ENCODE peak calls at places on chromosomes 11 and 22, in six cellular contexts. One of them, this sample, is unnamed.

GRCh38 chr22:24583221-24583971 is 9.5 kb downstream of the LRRC75B start:
- DNase-seq in A549: no peak
- DNase-seq in GM23338: no peak
- DNase-seq in HL-60: no peak
- DNase-seq in SK-N-SH: peak
- DNase-seq in HCT116: no peak
- DNase-seq in this sample: no peak

GRCh38 chr11:17703951-17704350 is 15.4 kb upstream of the MYOD1 start:
- DNase-seq in A549: no peak
- DNase-seq in GM23338: peak
- DNase-seq in HL-60: no peak
- DNase-seq in SK-N-SH: no peak
- DNase-seq in HCT116: peak
- DNase-seq in this sample: peak

GRCh38 chr11:75597636-75598035 is 35.6 kb downstream of the SERPINH1 start:
- DNase-seq in A549: peak
- DNase-seq in GM23338: peak
- DNase-seq in HL-60: peak
- DNase-seq in SK-N-SH: peak
- DNase-seq in HCT116: peak
- DNase-seq in this sample: peak

GRCh38 chr11:65790104-65790901 is 3.4 kb downstream of the OVOL1 start:
- DNase-seq in A549: no peak
- DNase-seq in GM23338: no peak
- DNase-seq in HL-60: no peak
- DNase-seq in SK-N-SH: peak
- DNase-seq in HCT116: no peak
- DNase-seq in this sample: no peak

GRCh38 chr11:28606930-28607329 is 498.7 kb downstream of the METTL15 start:
- DNase-seq in A549: no peak
- DNase-seq in GM23338: peak
- DNase-seq in HL-60: no peak
- DNase-seq in SK-N-SH: no peak
- DNase-seq in HCT116: no peak
- DNase-seq in this sample: no peak

GRCh38 chr11:18669211-18669593 is 29.4 kb upstream of the TMEM86A start:
- DNase-seq in A549: no peak
- DNase-seq in GM23338: no peak
- DNase-seq in HL-60: no peak
- DNase-seq in SK-N-SH: no peak
- DNase-seq in HCT116: peak
- DNase-seq in this sample: no peak

GRCh38 chr11:70115778-70116177 is 37.7 kb downstream of the ANO1 start:
- DNase-seq in A549: no peak
- DNase-seq in GM23338: no peak
- DNase-seq in HL-60: no peak
- DNase-seq in SK-N-SH: no peak
- DNase-seq in HCT116: no peak
- DNase-seq in this sample: no peak

GRCh38 chr11:134289789-134290188 is 13.6 kb downstream of the GLB1L3 start:
- DNase-seq in A549: no peak
- DNase-seq in GM23338: no peak
- DNase-seq in HL-60: no peak
- DNase-seq in SK-N-SH: no peak
- DNase-seq in HCT116: no peak
- DNase-seq in this sample: peak

GRCh38 chr11:112751312-112751711 is 209.9 kb upstream of the NCAM1 start:
- DNase-seq in A549: no peak
- DNase-seq in GM23338: no peak
- DNase-seq in HL-60: no peak
- DNase-seq in SK-N-SH: peak
- DNase-seq in HCT116: no peak
- DNase-seq in this sample: no peak

GRCh38 chr11:71298761-71299181 is 46.4 kb upstream of the SHANK2 start:
- DNase-seq in A549: no peak
- DNase-seq in GM23338: no peak
- DNase-seq in HL-60: no peak
- DNase-seq in SK-N-SH: no peak
- DNase-seq in HCT116: no peak
- DNase-seq in this sample: no peak

GRCh38 chr11:118895093-118896039 is 11.7 kb downstream of the CXCR5 start:
- DNase-seq in A549: no peak
- DNase-seq in GM23338: peak
- DNase-seq in HL-60: no peak
- DNase-seq in SK-N-SH: no peak
- DNase-seq in HCT116: no peak
- DNase-seq in this sample: no peak

GRCh38 chr11:78030429-78031325 is 7.6 kb upstream of the KCTD14 start:
- DNase-seq in A549: no peak
- DNase-seq in GM23338: peak
- DNase-seq in HL-60: no peak
- DNase-seq in SK-N-SH: peak
- DNase-seq in HCT116: no peak
- DNase-seq in this sample: no peak

GRCh38 chr11:61077936-61078335 is 24.4 kb upstream of the CD5 start:
- DNase-seq in A549: no peak
- DNase-seq in GM23338: no peak
- DNase-seq in HL-60: no peak
- DNase-seq in SK-N-SH: no peak
- DNase-seq in HCT116: no peak
- DNase-seq in this sample: no peak

GRCh38 chr11:16001044-16001568 is 355.2 kb downstream of the SOX6 start:
- DNase-seq in A549: no peak
- DNase-seq in GM23338: no peak
- DNase-seq in HL-60: no peak
- DNase-seq in SK-N-SH: no peak
- DNase-seq in HCT116: no peak
- DNase-seq in this sample: no peak

GRCh38 chr11:13222285-13222684 is 55.3 kb upstream of the BMAL1 start:
- DNase-seq in A549: no peak
- DNase-seq in GM23338: no peak
- DNase-seq in HL-60: no peak
- DNase-seq in SK-N-SH: no peak
- DNase-seq in HCT116: no peak
- DNase-seq in this sample: no peak

GRCh38 chr11:113234888-113235287 is 79.5 kb upstream of the TTC12 start:
- DNase-seq in A549: no peak
- DNase-seq in GM23338: no peak
- DNase-seq in HL-60: no peak
- DNase-seq in SK-N-SH: no peak
- DNase-seq in HCT116: no peak
- DNase-seq in this sample: no peak

GRCh38 chr11:10490398-10491232 is 35.6 kb downstream of the AMPD3 start:
- DNase-seq in A549: peak
- DNase-seq in GM23338: no peak
- DNase-seq in HL-60: no peak
- DNase-seq in SK-N-SH: peak
- DNase-seq in HCT116: peak
- DNase-seq in this sample: peak

GRCh38 chr11:10488121-10488580 is 33.1 kb downstream of the AMPD3 start:
- DNase-seq in A549: no peak
- DNase-seq in GM23338: peak
- DNase-seq in HL-60: no peak
- DNase-seq in SK-N-SH: no peak
- DNase-seq in HCT116: peak
- DNase-seq in this sample: no peak

GRCh38 chr11:10490032-10490397 is 35.0 kb downstream of the AMPD3 start:
- DNase-seq in A549: no peak
- DNase-seq in GM23338: no peak
- DNase-seq in HL-60: no peak
- DNase-seq in SK-N-SH: no peak
- DNase-seq in HCT116: no peak
- DNase-seq in this sample: peak

GRCh38 chr11:10488581-10489443 is 33.7 kb downstream of the AMPD3 start:
- DNase-seq in A549: no peak
- DNase-seq in GM23338: no peak
- DNase-seq in HL-60: no peak
- DNase-seq in SK-N-SH: no peak
- DNase-seq in HCT116: no peak
- DNase-seq in this sample: no peak

GRCh38 chr11:10489444-10489785 is 34.4 kb downstream of the AMPD3 start:
- DNase-seq in A549: no peak
- DNase-seq in GM23338: no peak
- DNase-seq in HL-60: no peak
- DNase-seq in SK-N-SH: no peak
- DNase-seq in HCT116: no peak
- DNase-seq in this sample: no peak
- TF ChIP-seq REST in A549: no peak
- TF ChIP-seq REST in GM23338: no peak
- TF ChIP-seq REST in HL-60: no peak
- TF ChIP-seq REST in SK-N-SH: no peak
- TF ChIP-seq REST in HCT116: no peak
- TF ChIP-seq REST in this sample: no peak

GRCh38 chr22:46286006-46286405 is 10.7 kb upstream of the GTSE1 start:
- DNase-seq in A549: no peak
- DNase-seq in GM23338: no peak
- DNase-seq in HL-60: no peak
- DNase-seq in SK-N-SH: no peak
- DNase-seq in HCT116: no peak
- DNase-seq in this sample: no peak

GRCh38 chr22:46289244-46289891 is 7.3 kb upstream of the GTSE1 start:
- DNase-seq in A549: no peak
- DNase-seq in GM23338: no peak
- DNase-seq in HL-60: no peak
- DNase-seq in SK-N-SH: no peak
- DNase-seq in HCT116: no peak
- DNase-seq in this sample: no peak

GRCh38 chr22:46288846-46289243 is 7.8 kb upstream of the GTSE1 start:
- DNase-seq in A549: no peak
- DNase-seq in GM23338: no peak
- DNase-seq in HL-60: no peak
- DNase-seq in SK-N-SH: no peak
- DNase-seq in HCT116: no peak
- DNase-seq in this sample: no peak

GRCh38 chr22:46286941-46287872 is 9.5 kb upstream of the GTSE1 start:
- DNase-seq in A549: no peak
- DNase-seq in GM23338: no peak
- DNase-seq in HL-60: no peak
- DNase-seq in SK-N-SH: no peak
- DNase-seq in HCT116: no peak
- DNase-seq in this sample: no peak

GRCh38 chr22:46287873-46288751 is 8.6 kb upstream of the GTSE1 start:
- DNase-seq in A549: no peak
- DNase-seq in GM23338: no peak
- DNase-seq in HL-60: peak
- DNase-seq in SK-N-SH: no peak
- DNase-seq in HCT116: no peak
- DNase-seq in this sample: no peak
- TF ChIP-seq REST in A549: no peak
- TF ChIP-seq REST in GM23338: no peak
- TF ChIP-seq REST in HL-60: no peak
- TF ChIP-seq REST in SK-N-SH: no peak
- TF ChIP-seq REST in HCT116: no peak
- TF ChIP-seq REST in this sample: no peak

GRCh38 chr22:21980547-21980946 is 2.0 kb downstream of the TOP3B start:
- DNase-seq in A549: no peak
- DNase-seq in GM23338: no peak
- DNase-seq in HL-60: no peak
- DNase-seq in SK-N-SH: no peak
- DNase-seq in HCT116: no peak
- DNase-seq in this sample: no peak
- TF ChIP-seq REST in A549: no peak
- TF ChIP-seq REST in GM23338: no peak
- TF ChIP-seq REST in HL-60: no peak
- TF ChIP-seq REST in SK-N-SH: no peak
- TF ChIP-seq REST in HCT116: no peak
- TF ChIP-seq REST in this sample: no peak

GRCh38 chr11:44424841-44425240 is 114.9 kb upstream of the ALX4 start:
- DNase-seq in A549: no peak
- DNase-seq in GM23338: no peak
- DNase-seq in HL-60: no peak
- DNase-seq in SK-N-SH: no peak
- DNase-seq in HCT116: no peak
- DNase-seq in this sample: no peak

GRCh38 chr11:44430140-44430539 is 120.2 kb upstream of the ALX4 start:
- DNase-seq in A549: no peak
- DNase-seq in GM23338: no peak
- DNase-seq in HL-60: no peak
- DNase-seq in SK-N-SH: no peak
- DNase-seq in HCT116: no peak
- DNase-seq in this sample: no peak

GRCh38 chr11:44426958-44427357 is 117.0 kb upstream of the ALX4 start:
- DNase-seq in A549: no peak
- DNase-seq in GM23338: no peak
- DNase-seq in HL-60: no peak
- DNase-seq in SK-N-SH: no peak
- DNase-seq in HCT116: no peak
- DNase-seq in this sample: no peak

GRCh38 chr11:44426119-44426518 is 116.2 kb upstream of the ALX4 start:
- DNase-seq in A549: no peak
- DNase-seq in GM23338: no peak
- DNase-seq in HL-60: no peak
- DNase-seq in SK-N-SH: no peak
- DNase-seq in HCT116: no peak
- DNase-seq in this sample: no peak

GRCh38 chr11:44427432-44427831 is 117.5 kb upstream of the ALX4 start:
- DNase-seq in A549: no peak
- DNase-seq in GM23338: peak
- DNase-seq in HL-60: peak
- DNase-seq in SK-N-SH: no peak
- DNase-seq in HCT116: no peak
- DNase-seq in this sample: peak
- TF ChIP-seq REST in A549: no peak
- TF ChIP-seq REST in GM23338: no peak
- TF ChIP-seq REST in HL-60: no peak
- TF ChIP-seq REST in SK-N-SH: no peak
- TF ChIP-seq REST in HCT116: no peak
- TF ChIP-seq REST in this sample: no peak

GRCh38 chr11:57453543-57454177 is 6.7 kb upstream of the RTN4RL2 start:
- DNase-seq in A549: no peak
- DNase-seq in GM23338: no peak
- DNase-seq in HL-60: no peak
- DNase-seq in SK-N-SH: no peak
- DNase-seq in HCT116: no peak
- DNase-seq in this sample: no peak
- TF ChIP-seq REST in A549: no peak
- TF ChIP-seq REST in GM23338: no peak
- TF ChIP-seq REST in HL-60: no peak
- TF ChIP-seq REST in SK-N-SH: no peak
- TF ChIP-seq REST in HCT116: no peak
- TF ChIP-seq REST in this sample: no peak

This sample was measured in K562.